ENCODE peak calls at places on chromosomes 2 and 18, in four cellular contexts. X is Peyer's patch, U is HCT116, T is sigmoid colon. O is an unnamed sample.

GRCh38 chr2:38218583-38218982 is 142.6 kb upstream of the CYP1B1 start:
- DNase-seq in X (no peak), U (no peak), T (peak), O (no peak)

GRCh38 chr2:220556658-220557057 is 929.2 kb downstream of the SLC4A3 start:
- DNase-seq in X (no peak), U (no peak), T (no peak), O (peak)

GRCh38 chr2:220847587-220847986 is 724.5 kb downstream of the EPHA4 start:
- DNase-seq in X (no peak), U (no peak), T (no peak), O (no peak)

GRCh38 chr2:218168635-218169462 is 2.1 kb upstream of the CXCR1 start:
- DNase-seq in X (peak), U (peak), T (peak), O (peak)

GRCh38 chr18:71209944-71210343 is 921.1 kb downstream of the SOCS6 start:
- DNase-seq in X (no peak), U (no peak), T (no peak), O (no peak)

GRCh38 chr2:126635281-126635680 is 20.7 kb upstream of the GYPC start:
- DNase-seq in X (no peak), U (no peak), T (no peak), O (peak)

GRCh38 chr2:218927876-218928275 is 31.6 kb upstream of the CDK5R2 start:
- DNase-seq in X (no peak), U (no peak), T (no peak), O (no peak)

GRCh38 chr2:109560265-109560664 is 53.5 kb downstream of the SEPTIN10 start:
- DNase-seq in X (no peak), U (no peak), T (no peak), O (peak)

GRCh38 chr2:28766070-28766469 is 14.4 kb downstream of the PPP1CB start:
- DNase-seq in X (no peak), U (no peak), T (no peak), O (no peak)

GRCh38 chr2:177264539-177265385 is at the start of gene NFE2L2:
- DNase-seq in X (peak), U (peak), T (peak), O (peak)
- TF ChIP-seq POLR2A in X (peak), U (no peak), T (peak), O (peak)

DNA sequence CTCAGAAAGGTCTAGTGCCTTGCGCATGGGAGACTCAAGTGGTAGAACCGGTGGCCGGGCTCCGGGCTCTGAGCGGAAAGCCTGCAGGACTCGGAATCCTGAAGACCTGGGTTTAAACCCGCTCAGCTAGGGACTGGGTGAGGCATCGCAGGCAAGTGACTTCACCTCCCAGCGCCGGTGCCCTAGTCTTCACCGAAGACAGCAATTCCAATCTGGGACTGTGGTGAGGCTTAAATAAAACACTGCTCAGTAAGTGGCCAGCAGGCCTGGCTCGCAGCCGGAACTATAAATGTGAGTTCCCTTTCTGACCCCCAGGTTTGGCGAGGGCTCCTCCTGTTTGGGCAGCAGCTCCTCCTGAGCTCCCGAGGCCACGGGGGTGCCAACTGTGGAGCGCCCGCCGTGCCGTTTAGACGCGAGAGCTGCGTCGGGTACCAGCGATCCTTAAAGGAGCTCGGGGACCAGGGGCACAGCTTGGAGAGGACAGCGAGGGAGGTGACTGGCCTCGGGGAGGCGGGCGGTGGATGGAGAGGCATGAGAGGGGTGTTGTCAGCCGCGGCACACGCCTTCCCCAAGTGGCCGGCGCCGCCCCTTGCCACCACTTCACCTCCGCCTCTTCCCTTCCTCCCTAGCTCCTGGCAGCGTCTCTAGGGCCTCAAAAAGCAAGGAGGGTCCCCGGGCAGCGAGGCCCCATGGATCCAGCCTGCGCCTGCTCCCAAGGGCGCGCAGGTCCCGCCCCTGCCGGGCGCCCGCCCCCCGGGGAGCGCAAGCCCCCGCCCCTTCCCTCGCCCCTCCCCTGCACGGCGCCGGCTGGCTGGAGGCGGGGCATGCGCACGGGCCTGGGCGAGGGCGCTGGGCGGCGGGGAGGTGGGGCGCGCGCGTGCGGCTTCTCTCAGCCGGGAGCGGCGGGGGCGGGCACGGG is 736 bp upstream of the MTCL1 start:
- DNase-seq in X (peak), U (peak), T (peak), O (peak)
- TF ChIP-seq POLR2A in X (peak), U (peak), T (peak), O (peak)

DNA sequence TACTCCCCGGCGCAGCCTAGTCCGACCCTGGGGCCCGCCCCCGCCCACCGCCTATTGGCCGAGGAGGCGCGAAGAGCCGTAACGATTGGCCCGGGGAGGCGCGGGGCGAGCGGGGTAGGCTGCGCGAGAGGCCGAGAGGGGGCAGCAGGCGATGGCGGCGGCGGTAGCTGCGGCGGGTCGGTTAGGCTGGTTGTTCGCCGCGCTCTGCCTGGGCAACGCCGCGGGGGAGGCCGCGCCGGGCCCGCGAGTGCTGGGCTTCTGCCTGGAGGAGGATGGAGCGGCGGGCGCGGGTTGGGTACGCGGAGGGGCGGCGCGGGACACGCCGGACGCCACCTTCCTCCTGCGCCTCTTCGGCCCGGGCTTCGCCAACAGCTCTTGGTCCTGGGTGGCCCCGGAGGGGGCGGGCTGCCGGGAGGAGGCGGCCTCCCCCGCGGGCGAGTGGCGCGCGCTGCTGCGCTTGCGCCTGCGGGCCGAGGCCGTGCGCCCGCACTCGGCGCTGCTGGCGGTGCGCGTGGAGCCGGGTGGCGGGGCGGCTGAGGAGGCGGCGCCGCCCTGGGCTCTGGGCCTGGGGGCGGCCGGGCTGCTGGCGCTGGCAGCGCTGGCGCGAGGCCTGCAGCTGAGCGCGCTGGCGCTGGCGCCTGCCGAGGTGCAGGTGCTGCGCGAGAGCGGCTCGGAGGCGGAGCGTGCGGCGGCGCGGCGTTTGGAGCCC is at the start of gene CNNM3:
- DNase-seq in X (peak), U (peak), T (peak), O (peak)
- TF ChIP-seq POLR2A in X (peak), U (peak), T (peak), O (peak)

GRCh38 chr18:11981633-11982366 is 493 bp downstream of the IMPA2 start:
- DNase-seq in X (peak), U (no peak), T (peak), O (peak)

GRCh38 chr18:11981383-11981632 is at the start of gene IMPA2:
- DNase-seq in X (no peak), U (no peak), T (no peak), O (no peak)

GRCh38 chr18:11982981-11983380 is 1.7 kb downstream of the IMPA2 start:
- DNase-seq in X (peak), U (no peak), T (no peak), O (peak)

GRCh38 chr18:11980148-11980554 is 1.2 kb upstream of the IMPA2 start:
- DNase-seq in X (no peak), U (no peak), T (no peak), O (no peak)

DNA sequence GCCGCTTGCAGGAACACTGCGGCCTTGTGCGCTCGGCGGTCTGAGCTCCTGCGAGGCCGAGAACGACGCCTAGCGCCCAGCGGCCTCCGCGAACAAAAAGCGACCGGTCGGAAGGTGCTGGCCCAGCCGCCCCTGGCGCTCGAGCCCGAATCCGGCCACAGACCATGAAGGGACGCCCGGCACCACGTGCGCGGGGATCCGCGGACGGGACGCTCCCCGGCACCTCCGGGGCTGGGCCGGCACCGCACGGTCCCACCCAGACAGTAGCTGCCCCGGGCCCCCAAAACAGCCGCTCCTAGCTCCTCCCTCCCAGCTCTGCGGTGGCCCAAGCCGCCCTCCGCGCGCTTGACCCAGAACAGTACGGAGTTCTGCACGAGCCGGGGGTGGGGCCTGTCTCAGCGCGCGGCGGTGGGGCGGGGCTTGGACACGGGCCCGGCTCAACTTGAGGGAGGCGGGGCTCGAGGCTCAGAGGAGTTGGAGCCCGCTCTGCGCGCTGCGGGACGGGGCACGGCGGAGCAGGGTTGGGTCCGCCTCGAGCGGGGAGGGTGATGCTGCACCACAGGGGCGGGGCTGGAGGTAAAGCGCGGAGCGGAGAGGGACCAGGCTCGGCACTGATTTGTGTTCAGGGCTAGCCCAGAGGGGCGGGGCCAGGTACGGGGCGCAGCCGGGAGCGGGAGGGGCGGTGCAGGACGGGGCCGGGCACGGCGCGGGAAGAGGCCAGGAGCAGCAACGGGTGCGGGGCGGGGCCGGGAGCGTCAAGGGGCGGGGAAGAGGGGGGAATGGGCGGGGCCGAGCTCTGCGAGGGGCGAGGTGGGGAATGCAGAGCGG is 538 bp upstream of the IMPA2 start:
- DNase-seq in X (peak), U (peak), T (peak), O (peak)
- TF ChIP-seq POLR2A in X (peak), U (peak), T (peak), O (peak)

GRCh38 chr2:96532641-96533291 is 3.8 kb upstream of the ARID5A start:
- DNase-seq in X (peak), U (no peak), T (peak), O (no peak)

GRCh38 chr2:96533292-96534073 is 3.1 kb upstream of the ARID5A start:
- DNase-seq in X (peak), U (no peak), T (peak), O (peak)

GRCh38 chr2:96531366-96531765 is 5.2 kb upstream of the ARID5A start:
- DNase-seq in X (no peak), U (no peak), T (peak), O (no peak)

GRCh38 chr2:96530474-96531357 is 5.8 kb upstream of the ARID5A start:
- DNase-seq in X (peak), U (no peak), T (peak), O (peak)

GRCh38 chr2:96531872-96532505 is 4.6 kb upstream of the ARID5A start:
- DNase-seq in X (peak), U (peak), T (peak), O (peak)
- TF ChIP-seq POLR2A in X (peak), U (no peak), T (no peak), O (no peak)

GRCh38 chr2:207902822-207903221 is 122.5 kb downstream of the PLEKHM3 start:
- DNase-seq in X (no peak), U (no peak), T (no peak), O (no peak)
- TF ChIP-seq POLR2A in X (no peak), U (no peak), T (no peak), O (no peak)

GRCh38 chr2:36564377-36564930 is 33.5 kb downstream of the FEZ2 start:
- DNase-seq in X (no peak), U (no peak), T (no peak), O (no peak)
- TF ChIP-seq POLR2A in X (no peak), U (no peak), T (no peak), O (no peak)

DNA sequence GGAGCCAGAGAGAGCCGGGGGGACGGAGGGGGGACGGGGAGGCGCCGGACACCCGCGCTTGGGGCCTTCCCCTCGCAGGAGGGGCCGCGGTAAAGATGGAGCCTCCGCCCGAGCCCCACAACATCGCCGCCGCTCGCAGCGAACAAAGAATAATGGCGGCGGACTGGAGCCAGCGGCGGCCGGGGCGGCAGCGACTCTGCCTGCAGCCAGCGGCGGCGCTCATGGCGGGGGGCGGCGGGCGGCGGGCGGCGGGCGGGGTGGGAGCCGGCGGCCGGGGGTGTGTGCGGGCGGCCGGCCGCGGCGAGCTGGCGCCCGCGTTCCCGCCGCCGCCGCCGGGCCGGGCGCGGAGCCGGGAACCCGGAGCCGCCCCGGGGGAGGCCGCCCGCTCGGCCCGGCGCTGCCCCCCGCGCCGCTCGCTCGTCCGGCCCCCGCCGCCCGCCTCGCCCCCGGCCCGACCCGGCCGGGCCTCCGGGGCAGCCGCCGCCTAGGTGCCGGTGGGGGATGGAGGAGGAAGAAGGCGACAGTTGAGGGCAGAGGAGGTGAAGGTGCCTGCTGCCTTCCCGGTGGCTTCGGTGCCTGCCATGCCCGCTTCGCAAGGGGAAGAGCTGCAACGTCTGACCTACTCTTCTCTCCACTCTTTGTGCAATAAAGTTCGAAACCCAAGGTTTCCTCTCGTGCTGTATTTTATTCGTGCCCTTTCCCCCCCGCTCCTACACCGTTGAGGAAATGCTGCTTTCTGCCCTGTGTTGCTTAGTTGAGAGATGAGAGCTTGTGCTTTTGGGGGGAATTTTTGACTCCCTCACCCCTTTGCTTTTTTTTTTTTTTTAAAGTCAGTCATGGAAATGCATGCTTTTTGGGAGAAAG is 630 bp downstream of the CREB1 start:
- DNase-seq in X (peak), U (no peak), T (peak), O (peak)
- TF ChIP-seq POLR2A in X (no peak), U (no peak), T (peak), O (peak)

DNA sequence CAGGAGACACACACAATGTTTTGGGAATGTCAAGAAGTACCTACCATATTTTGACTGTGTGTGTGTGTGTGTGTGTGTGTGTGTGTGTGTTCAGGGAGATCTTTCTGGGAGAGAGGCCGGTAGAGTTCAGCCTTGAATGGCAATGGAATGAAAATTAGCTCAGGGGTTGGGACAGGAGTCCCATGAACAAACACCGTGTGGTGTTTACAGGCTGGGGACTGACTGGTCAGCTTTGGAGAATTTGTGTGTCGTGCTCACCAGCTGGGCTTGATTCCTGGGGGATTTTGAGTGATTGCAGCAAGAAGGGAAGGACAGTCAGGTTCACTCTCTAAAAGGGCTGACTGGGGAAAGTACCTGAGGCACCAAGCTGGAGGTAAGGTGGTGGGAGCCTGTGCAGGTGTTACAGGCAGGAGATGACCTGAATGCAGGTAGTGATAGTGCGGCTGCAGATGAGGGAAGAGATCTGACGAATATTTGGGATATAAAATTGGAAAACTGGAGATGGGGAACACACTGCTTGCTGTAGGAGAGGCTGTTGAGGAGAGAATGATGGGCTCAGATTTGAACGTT is 2.5 kb upstream of the ADNP2 start:
- DNase-seq in X (no peak), U (no peak), T (no peak), O (no peak)
- TF ChIP-seq POLR2A in X (no peak), U (no peak), T (no peak), O (no peak)